ENCODE peak calls at places on chromosome 1, in ten cellular contexts. B is hepatocyte, A is A549, Y is MM.1S, J is breast epithelium, V is pancreas, H is ascending aorta, T is lower lobe of right lung, D is heart left ventricle, G is tibial nerve. U is an unnamed sample.

GRCh38 chr1:189500777-189501176 is 976.9 kb downstream of the BRINP3 start:
- DNase-seq in B (no peak), A (no peak), Y (no peak), J (no peak), V (no peak), H (no peak), T (no peak), D (no peak), G (no peak), U (no peak)

GRCh38 chr1:109815809-109816791 is 52.4 kb upstream of the EPS8L3 start:
- DNase-seq in B (no peak), A (no peak), Y (peak; percentile 82), J (peak; percentile 48), V (no peak), H (peak; percentile 85), T (no peak), D (no peak), G (no peak), U (no peak)

GRCh38 chr1:59544615-59545014 is 247.7 kb downstream of the FGGY start:
- DNase-seq in B (no peak), A (no peak), Y (no peak), J (no peak), V (no peak), H (no peak), T (no peak), D (no peak), G (no peak), U (no peak)

GRCh38 chr1:170017478-170017877 is 57.0 kb downstream of the KIFAP3 start:
- DNase-seq in B (no peak), A (no peak), Y (no peak), J (no peak), V (no peak), H (no peak), T (no peak), D (no peak), G (no peak), U (no peak)

GRCh38 chr1:156508205-156508954 is 7.8 kb upstream of the MEF2D start:
- DNase-seq in B (no peak), A (no peak), Y (peak; percentile 11), J (no peak), V (no peak), H (peak; percentile 94), T (peak; percentile 85), D (peak; percentile 81), G (peak; percentile 63), U (no peak)

GRCh38 chr1:208597571-208597970 is 353.4 kb upstream of the PLXNA2 start:
- DNase-seq in B (no peak), A (no peak), Y (no peak), J (no peak), V (no peak), H (no peak), T (no peak), D (no peak), G (no peak), U (no peak)

GRCh38 chr1:18230840-18231239 is 123.2 kb downstream of the IGSF21 start:
- DNase-seq in B (no peak), A (no peak), Y (no peak), J (no peak), V (no peak), H (no peak), T (no peak), D (no peak), G (no peak), U (no peak)

GRCh38 chr1:190667914-190668313 is 190.2 kb upstream of the BRINP3 start:
- DNase-seq in B (no peak), A (peak; percentile 10), Y (no peak), J (no peak), V (no peak), H (no peak), T (no peak), D (no peak), G (no peak), U (no peak)

GRCh38 chr1:230156068-230156467 is 89.0 kb downstream of the GALNT2 start:
- DNase-seq in B (no peak), A (no peak), Y (no peak), J (no peak), V (no peak), H (no peak), T (no peak), D (no peak), G (no peak), U (no peak)

GRCh38 chr1:151838491-151839412 is 868 bp downstream of the C2CD4D start:
- DNase-seq in B (peak; percentile 46), A (no peak), Y (no peak), J (no peak), V (no peak), H (no peak), T (no peak), D (no peak), G (no peak), U (peak; percentile 27)

GRCh38 chr1:4602536-4603316 is 51.7 kb upstream of the AJAP1 start:
- DNase-seq in B (no peak), A (no peak), Y (no peak), J (no peak), V (no peak), H (no peak), T (no peak), D (no peak), G (no peak), U (no peak)

GRCh38 chr1:209900734-209901133 is 37.3 kb upstream of the SYT14 start:
- DNase-seq in B (no peak), A (no peak), Y (no peak), J (no peak), V (no peak), H (no peak), T (no peak), D (no peak), G (no peak), U (peak; percentile 87)

GRCh38 chr1:17162941-17163340 is 42.0 kb upstream of the PADI1 start:
- DNase-seq in B (no peak), A (peak; percentile 13), Y (no peak), J (no peak), V (no peak), H (no peak), T (no peak), D (no peak), G (no peak), U (no peak)

GRCh38 chr1:94061513-94062443 is 59.2 kb downstream of the ABCA4 start:
- DNase-seq in B (peak; percentile 82), A (peak; percentile 67), Y (peak; percentile 14), J (peak; percentile 36), V (peak; percentile 60), H (peak; percentile 85), T (peak; percentile 67), D (peak; percentile 80), G (peak; percentile 56), U (peak; percentile 47)

GRCh38 chr1:195218428-195219212 is 1389.6 kb downstream of the KCNT2 start:
- DNase-seq in B (no peak), A (no peak), Y (no peak), J (no peak), V (no peak), H (no peak), T (no peak), D (no peak), G (no peak), U (no peak)
- H3K4me1 ChIP-seq in B (no peaks in the 10 kb centered on the region), A (no peaks in the 10 kb centered on the region), Y (no peaks in the 10 kb centered on the region), J (no peaks in the 10 kb centered on the region), V (no peaks in the 10 kb centered on the region), H (no peaks in the 10 kb centered on the region), T (no peaks in the 10 kb centered on the region), D (no peaks in the 10 kb centered on the region), G (no peaks in the 10 kb centered on the region), U (no peaks in the 10 kb centered on the region)

GRCh38 chr1:205317311-205317917 is 4.1 kb downstream of the NUAK2 start:
- DNase-seq in B (peak; percentile 87), A (peak; percentile 82), Y (no peak), J (peak; percentile 88), V (peak; percentile 97), H (no peak), T (peak; percentile 94), D (peak; percentile 71), G (no peak), U (peak; percentile 68)
- H3K4me3 ChIP-seq in B (no peak overlapping the region), A (peak overlapping the region; percentile 95), Y (no peak overlapping the region), J (no peak overlapping the region), V (no peak overlapping the region), H (no peak overlapping the region), T (no peak overlapping the region), D (no peak overlapping the region), G (no peak overlapping the region), U (peak overlapping the region; percentile 5)

GRCh38 chr1:88451856-88452255 is 232.2 kb upstream of the PKN2 start:
- DNase-seq in B (no peak), A (no peak), Y (no peak), J (no peak), V (no peak), H (no peak), T (no peak), D (no peak), G (no peak), U (no peak)
- TF ChIP-seq CTCF in B (no peak), A (no peak), Y (no peak), J (no peak), V (no peak), H (no peak), T (no peak), D (no peak), G (no peak), U (no peak)

DNA sequence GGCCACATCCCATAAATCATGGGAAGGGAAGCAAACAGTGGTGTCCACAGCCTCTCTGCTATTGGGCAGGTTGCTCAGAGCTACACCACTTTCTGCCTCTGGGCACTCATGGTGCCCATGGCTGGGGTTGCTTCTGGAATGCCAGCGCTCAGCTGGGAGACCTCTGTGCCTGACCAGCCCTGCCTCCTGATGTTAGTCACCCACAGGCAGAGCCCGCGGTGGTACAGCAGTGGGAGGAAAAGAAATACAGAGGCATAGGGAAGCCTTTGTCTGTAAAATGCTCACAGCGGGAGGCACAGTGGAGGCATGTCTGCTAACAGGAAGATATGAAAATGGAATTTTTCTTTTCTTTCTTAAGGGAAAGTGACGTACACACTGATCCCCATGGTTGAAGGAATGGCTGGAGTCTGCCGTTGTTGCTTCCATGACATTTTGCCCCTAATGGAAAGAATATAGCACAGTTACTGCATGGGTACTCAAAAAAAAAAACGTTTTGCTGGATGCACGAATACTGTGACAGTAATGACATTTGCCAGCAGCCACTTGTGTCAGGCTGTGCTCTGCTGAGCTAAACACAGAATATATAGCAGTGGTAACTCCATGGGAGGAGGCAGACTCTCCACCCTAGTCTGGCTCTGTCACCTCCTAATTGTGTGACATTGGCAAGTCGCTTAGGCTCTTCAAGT is 21.9 kb downstream of the MTARC1 start:
- DNase-seq in B (no peak), A (no peak), Y (no peak), J (no peak), V (no peak), H (no peak), T (no peak), D (no peak), G (no peak), U (peak; percentile 81)
- H3K4me1 ChIP-seq in B (no peaks in the 10 kb centered on the region), A (no peaks in the 10 kb centered on the region), Y (no peaks in the 10 kb centered on the region), J (no peaks in the 10 kb centered on the region), V (no peaks in the 10 kb centered on the region), H (peaks cover 6% of the 10 kb centered on the region), T (peaks cover 9% of the 10 kb centered on the region), D (peaks cover 7% of the 10 kb centered on the region), G (peaks cover 10% of the 10 kb centered on the region), U (peaks cover 15% of the 10 kb centered on the region)

GRCh38 chr1:29521438-29521715 is 285.1 kb downstream of the PTPRU start:
- DNase-seq in B (no peak), A (no peak), Y (no peak), J (no peak), V (no peak), H (no peak), T (no peak), D (no peak), G (no peak), U (no peak)
- H3K4me3 ChIP-seq in B (no peak overlapping the region), A (no peak overlapping the region), Y (no peak overlapping the region), J (no peak overlapping the region), V (no peak overlapping the region), H (no peak overlapping the region), T (no peak overlapping the region), D (no peak overlapping the region), G (no peak overlapping the region), U (no peak overlapping the region)

U was measured in mammary epithelial cell.